ENCODE peak calls at places on chromosome 21, in four cellular contexts. O is type B pancreatic cell, Q is HFFc6, H is cardiac muscle cell. I is an unnamed sample.

GRCh38 chr21:18549214-18549905 is 145.8 kb upstream of the TMPRSS15 start:
- DNase-seq in O (no peak), Q (no peak), H (no peak), I (no peak)

GRCh38 chr21:29193907-29194306 is 63.5 kb downstream of the MAP3K7CL start:
- DNase-seq in O (no peak), H (no peak), Q (no peak), I (no peak)

GRCh38 chr21:15932681-15933200 is 203.0 kb downstream of the USP25 start:
- DNase-seq in Q (no peak), O (no peak), H (no peak), I (no peak)

GRCh38 chr21:37763298-37763697 is 153.0 kb downstream of the KCNJ6 start:
- DNase-seq in O (no peak), H (no peak), Q (no peak), I (no peak)

GRCh38 chr21:43906585-43907370 is 41.8 kb downstream of the AGPAT3 start:
- DNase-seq in H (no peak), Q (no peak), O (no peak), I (no peak)

GRCh38 chr21:38660333-38661295 is 145.1 kb upstream of the ETS2 start:
- DNase-seq in H (peak; percentile 16), O (no peak), Q (no peak), I (no peak)

GRCh38 chr21:46111857-46112730 is 14.2 kb downstream of the COL6A2 start:
- DNase-seq in O (peak; percentile 68), Q (no peak), H (no peak), I (no peak)

GRCh38 chr21:44370027-44370735 is 16.8 kb downstream of the TRPM2 start:
- DNase-seq in H (peak; percentile 82), O (peak; percentile 69), Q (peak; percentile 9), I (peak; percentile 45)

GRCh38 chr21:27173052-27173451 is 206.2 kb upstream of the ADAMTS5 start:
- DNase-seq in Q (no peak), O (no peak), H (no peak), I (peak; percentile 50)

GRCh38 chr21:17730782-17731181 is 88.4 kb downstream of the C21orf91 start:
- DNase-seq in O (no peak), Q (no peak), H (no peak), I (peak; percentile 3)

GRCh38 chr21:16587671-16588379 is 858.0 kb downstream of the USP25 start:
- DNase-seq in H (no peak), O (no peak), Q (peak; percentile 47), I (peak; percentile 77)

GRCh38 chr21:14482165-14482564 is 64.0 kb downstream of the SAMSN1 start:
- DNase-seq in O (no peak), Q (no peak), H (no peak), I (no peak)

GRCh38 chr21:25409992-25410391 is 197.3 kb downstream of the MRPL39 start:
- DNase-seq in Q (no peak), H (no peak), O (no peak), I (no peak)

GRCh38 chr21:44582980-44583799 is 2.8 kb upstream of the KRTAP10-5 start:
- DNase-seq in O (no peak), H (peak; percentile 82), Q (peak; percentile 9), I (no peak)

GRCh38 chr21:44347911-44348451 is 5.4 kb upstream of the TRPM2 start:
- DNase-seq in O (peak; percentile 66), H (no peak), Q (no peak), I (no peak)

GRCh38 chr21:39867198-39867650 is at the start of gene PCP4:
- DNase-seq in H (peak; percentile 78), Q (peak; percentile 4), O (no peak), I (peak; percentile 11)

GRCh38 chr21:45889961-45890360 is 91.6 kb upstream of the COL6A1 start:
- DNase-seq in H (no peak), Q (no peak), O (no peak), I (peak; percentile 11)

GRCh38 chr21:21165063-21165645 is 166.9 kb downstream of the NCAM2 start:
- DNase-seq in Q (peak; percentile 89), H (no peak), O (no peak), I (peak; percentile 95)

GRCh38 chr21:45004481-45005263 is 64.8 kb downstream of the SLX9 start:
- DNase-seq in Q (no peak), O (no peak), H (no peak), I (no peak)

GRCh38 chr21:37198989-37199924 is 67.9 kb downstream of the VPS26C start:
- DNase-seq in H (no peak), Q (peak; percentile 89), O (no peak), I (peak; percentile 17)

GRCh38 chr21:28445081-28445830 is 547.4 kb downstream of the LTN1 start:
- DNase-seq in Q (peak; percentile 86), H (no peak), O (no peak), I (peak; percentile 77)

GRCh38 chr21:26982767-26983166 is 15.9 kb upstream of the ADAMTS5 start:
- DNase-seq in O (no peak), H (no peak), Q (peak; percentile 30), I (peak; percentile 31)

GRCh38 chr21:38380391-38381137 is 117.7 kb downstream of the ERG start:
- DNase-seq in Q (peak; percentile 33), O (no peak), H (no peak), I (no peak)

GRCh38 chr21:17828223-17828622 is 9.1 kb upstream of the C21orf91 start:
- DNase-seq in H (no peak), Q (peak; percentile 50), O (no peak), I (peak; percentile 79)

GRCh38 chr21:42096593-42096992 is 25.5 kb downstream of the UMODL1 start:
- DNase-seq in H (no peak), Q (no peak), O (no peak), I (no peak)

GRCh38 chr21:42092805-42093590 is 21.9 kb downstream of the UMODL1 start:
- DNase-seq in Q (no peak), H (no peak), O (no peak), I (peak; percentile 23)

GRCh38 chr21:42095581-42095980 is 24.5 kb downstream of the UMODL1 start:
- DNase-seq in H (no peak), Q (no peak), O (no peak), I (no peak)

GRCh38 chr21:42093991-42094417 is 22.9 kb downstream of the UMODL1 start:
- DNase-seq in O (no peak), H (no peak), Q (peak; percentile 83), I (peak; percentile 91)

DNA sequence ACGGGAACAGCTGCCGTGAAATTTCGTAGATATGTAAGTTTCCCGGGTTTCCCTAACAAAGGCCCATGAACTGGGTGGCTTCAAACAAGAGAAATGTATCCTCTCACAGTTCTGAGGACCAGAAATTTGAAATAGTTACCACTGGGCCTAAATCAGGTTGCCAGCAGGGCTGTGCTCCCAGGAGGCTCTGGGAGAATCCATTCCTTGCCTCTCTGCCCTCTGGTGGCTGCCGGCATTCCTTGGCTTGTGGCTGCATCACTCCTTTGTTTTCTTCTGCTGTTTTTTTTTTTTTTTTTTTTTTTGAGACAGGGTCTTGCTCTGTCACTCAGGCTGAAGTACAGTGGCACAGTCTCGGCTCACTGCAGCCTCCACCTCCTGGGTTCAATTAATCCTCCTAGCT is 23.7 kb downstream of the UMODL1 start:
- DNase-seq in H (no peak), Q (no peak), O (no peak), I (no peak)
- TF ChIP-seq CTCF in H (no peak), Q (peak; percentile 54), O (peak; percentile 19), I (no peak)

DNA sequence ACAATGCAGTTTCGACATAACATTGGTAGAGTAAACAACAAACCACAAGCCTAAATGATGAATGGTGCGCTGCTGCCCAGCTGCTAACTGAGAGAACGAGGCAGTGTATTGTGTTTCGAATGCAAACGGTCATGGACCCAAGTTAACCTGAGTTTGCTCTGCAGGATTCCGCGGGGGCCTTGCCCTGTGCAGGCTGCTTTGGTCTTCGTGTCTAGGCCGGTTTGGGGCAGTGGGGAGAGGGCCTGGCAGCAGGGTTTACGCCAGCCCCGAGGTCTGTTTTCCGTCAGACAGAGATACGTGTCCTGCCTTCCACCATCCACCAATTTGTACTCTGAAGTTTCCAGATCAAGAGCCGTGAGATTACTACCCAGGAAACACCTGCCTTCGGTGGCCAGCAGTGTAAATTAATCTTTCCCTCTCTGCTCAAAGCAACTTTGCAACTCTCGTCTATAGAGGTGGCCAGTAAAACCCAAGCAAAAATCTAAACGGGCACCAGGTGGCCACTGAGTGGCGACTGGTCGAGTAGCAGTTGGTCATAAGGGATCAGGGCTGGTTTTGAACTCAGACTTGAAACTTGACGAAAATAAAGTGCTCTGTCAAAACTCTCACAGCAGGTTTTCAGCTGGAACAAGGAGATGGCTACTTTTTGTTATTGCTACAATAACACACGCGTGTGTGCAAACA is 6.3 kb upstream of the PRDM15 start:
- DNase-seq in H (peak; percentile 20), Q (no peak), O (no peak), I (no peak)
- TF ChIP-seq CTCF in H (no peak), Q (no peak), O (no peak), I (no peak)

GRCh38 chr21:42469272-42469671 is 26.8 kb downstream of the RSPH1 start:
- DNase-seq in O (no peak), Q (no peak), H (no peak), I (no peak)

GRCh38 chr21:42465008-42465878 is 30.8 kb downstream of the RSPH1 start:
- DNase-seq in Q (no peak), H (no peak), O (no peak), I (no peak)

GRCh38 chr21:42467613-42467983 is 28.4 kb downstream of the RSPH1 start:
- DNase-seq in Q (no peak), O (no peak), H (no peak), I (no peak)

GRCh38 chr21:42468511-42469131 is 27.4 kb downstream of the RSPH1 start:
- DNase-seq in O (no peak), H (no peak), Q (no peak), I (no peak)

DNA sequence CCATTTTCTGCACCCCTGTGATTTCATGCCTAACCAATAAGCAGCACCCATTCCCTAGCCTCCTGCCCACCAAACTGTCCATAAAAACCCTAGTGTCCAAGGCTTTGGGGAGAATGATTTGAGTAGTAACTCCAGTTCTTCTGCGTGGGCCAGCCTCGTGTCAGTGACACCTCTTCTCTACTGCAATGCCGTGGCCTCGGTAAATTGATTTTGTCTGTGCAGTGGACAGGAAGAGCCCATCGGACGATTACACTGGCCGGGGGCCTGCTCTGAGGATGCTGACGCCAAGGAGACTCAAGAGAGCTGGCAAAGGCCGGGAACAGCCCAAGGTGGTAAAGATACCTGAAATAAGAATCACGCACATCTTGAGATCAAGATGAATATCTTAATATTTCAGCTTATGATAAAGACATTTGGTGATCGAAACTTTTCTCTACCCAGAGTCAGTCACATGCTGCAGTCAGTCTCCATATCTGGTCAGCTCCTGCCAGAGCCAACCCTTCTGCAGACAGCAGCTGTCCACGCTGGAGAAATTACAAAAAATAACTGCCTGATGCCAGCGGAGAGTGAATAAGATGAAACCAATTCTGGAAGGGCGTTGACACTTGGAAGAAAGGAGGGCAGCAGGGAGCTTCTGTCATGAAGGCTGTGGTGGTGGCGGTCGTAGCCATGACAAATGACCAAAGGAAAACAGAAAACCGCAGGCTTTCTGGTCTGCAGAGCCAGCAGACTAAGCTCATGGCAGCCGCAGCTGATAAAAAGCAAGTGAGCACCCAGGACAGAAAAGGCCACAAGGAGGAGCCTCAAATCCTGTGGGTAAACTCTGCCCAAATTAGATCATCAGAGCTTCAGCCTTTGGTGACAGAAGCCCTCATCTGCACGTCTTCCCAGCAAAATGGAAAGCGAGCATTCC is 29.1 kb downstream of the RSPH1 start:
- DNase-seq in Q (no peak), O (no peak), H (peak; percentile 45), I (peak; percentile 11)
- TF ChIP-seq CTCF in Q (peak; percentile 12), O (peak; percentile 41), H (peak; percentile 23), I (peak; percentile 35)

GRCh38 chr21:35249636-35250035 is 200.5 kb upstream of the RUNX1 start:
- DNase-seq in Q (no peak), O (no peak), H (no peak), I (no peak)
- TF ChIP-seq CTCF in Q (no peak), O (no peak), H (no peak), I (no peak)